ENCODE peak calls at places on chromosomes 13 and 19, in ten cellular contexts. One of them, this sample, is unnamed.

GRCh38 chr19:43784251-43784980 is 3.6 kb upstream of the KCNN4 start:
- DNase-seq in brain microvascular endothelial cell: peak
- DNase-seq in lower leg skin: no peak
- DNase-seq in endodermal cell: peak
- DNase-seq in HFFc6: peak
- DNase-seq in tibial nerve: no peak
- DNase-seq in bronchial epithelial cell: peak
- DNase-seq in neural crest cell: no peak
- DNase-seq in ovary: no peak
- DNase-seq in esophagus squamous epithelium: no peak
- DNase-seq in this sample: no peak

GRCh38 chr19:10289167-10289835 is 451 bp upstream of the ICAM5 start:
- DNase-seq in lower leg skin: no peak
- DNase-seq in brain microvascular endothelial cell: no peak
- DNase-seq in bronchial epithelial cell: peak
- DNase-seq in tibial nerve: no peak
- DNase-seq in endodermal cell: peak
- DNase-seq in neural crest cell: no peak
- DNase-seq in HFFc6: peak
- DNase-seq in esophagus squamous epithelium: no peak
- DNase-seq in ovary: no peak
- DNase-seq in this sample: no peak

GRCh38 chr13:52797176-52797575 is 51.3 kb downstream of the PCDH8 start:
- DNase-seq in bronchial epithelial cell: no peak
- DNase-seq in ovary: no peak
- DNase-seq in tibial nerve: no peak
- DNase-seq in esophagus squamous epithelium: no peak
- DNase-seq in neural crest cell: no peak
- DNase-seq in HFFc6: no peak
- DNase-seq in lower leg skin: no peak
- DNase-seq in endodermal cell: no peak
- DNase-seq in brain microvascular endothelial cell: no peak
- DNase-seq in this sample: no peak

GRCh38 chr13:112146073-112146360 is 79.1 kb downstream of the SOX1 start:
- DNase-seq in neural crest cell: no peak
- DNase-seq in HFFc6: no peak
- DNase-seq in tibial nerve: no peak
- DNase-seq in bronchial epithelial cell: no peak
- DNase-seq in lower leg skin: no peak
- DNase-seq in brain microvascular endothelial cell: no peak
- DNase-seq in endodermal cell: peak
- DNase-seq in esophagus squamous epithelium: no peak
- DNase-seq in ovary: no peak
- DNase-seq in this sample: peak

GRCh38 chr13:20058476-20058875 is 99.9 kb downstream of the ZMYM2 start:
- DNase-seq in esophagus squamous epithelium: no peak
- DNase-seq in brain microvascular endothelial cell: no peak
- DNase-seq in endodermal cell: no peak
- DNase-seq in bronchial epithelial cell: no peak
- DNase-seq in HFFc6: no peak
- DNase-seq in tibial nerve: no peak
- DNase-seq in lower leg skin: no peak
- DNase-seq in neural crest cell: no peak
- DNase-seq in ovary: no peak
- DNase-seq in this sample: no peak

GRCh38 chr13:27745301-27745700 is 47.0 kb upstream of the GSX1 start:
- DNase-seq in lower leg skin: no peak
- DNase-seq in ovary: no peak
- DNase-seq in endodermal cell: no peak
- DNase-seq in esophagus squamous epithelium: no peak
- DNase-seq in neural crest cell: no peak
- DNase-seq in bronchial epithelial cell: no peak
- DNase-seq in brain microvascular endothelial cell: no peak
- DNase-seq in tibial nerve: no peak
- DNase-seq in HFFc6: no peak
- DNase-seq in this sample: no peak

GRCh38 chr13:26497991-26498423 is 59.5 kb upstream of the WASF3 start:
- DNase-seq in HFFc6: peak
- DNase-seq in neural crest cell: no peak
- DNase-seq in bronchial epithelial cell: peak
- DNase-seq in tibial nerve: no peak
- DNase-seq in lower leg skin: no peak
- DNase-seq in ovary: no peak
- DNase-seq in brain microvascular endothelial cell: peak
- DNase-seq in endodermal cell: no peak
- DNase-seq in esophagus squamous epithelium: no peak
- DNase-seq in this sample: no peak

GRCh38 chr19:16882146-16882545 is 6.7 kb upstream of the F2RL3 start:
- DNase-seq in esophagus squamous epithelium: no peak
- DNase-seq in ovary: no peak
- DNase-seq in tibial nerve: no peak
- DNase-seq in neural crest cell: no peak
- DNase-seq in lower leg skin: no peak
- DNase-seq in bronchial epithelial cell: no peak
- DNase-seq in HFFc6: no peak
- DNase-seq in endodermal cell: no peak
- DNase-seq in brain microvascular endothelial cell: no peak
- DNase-seq in this sample: no peak

DNA sequence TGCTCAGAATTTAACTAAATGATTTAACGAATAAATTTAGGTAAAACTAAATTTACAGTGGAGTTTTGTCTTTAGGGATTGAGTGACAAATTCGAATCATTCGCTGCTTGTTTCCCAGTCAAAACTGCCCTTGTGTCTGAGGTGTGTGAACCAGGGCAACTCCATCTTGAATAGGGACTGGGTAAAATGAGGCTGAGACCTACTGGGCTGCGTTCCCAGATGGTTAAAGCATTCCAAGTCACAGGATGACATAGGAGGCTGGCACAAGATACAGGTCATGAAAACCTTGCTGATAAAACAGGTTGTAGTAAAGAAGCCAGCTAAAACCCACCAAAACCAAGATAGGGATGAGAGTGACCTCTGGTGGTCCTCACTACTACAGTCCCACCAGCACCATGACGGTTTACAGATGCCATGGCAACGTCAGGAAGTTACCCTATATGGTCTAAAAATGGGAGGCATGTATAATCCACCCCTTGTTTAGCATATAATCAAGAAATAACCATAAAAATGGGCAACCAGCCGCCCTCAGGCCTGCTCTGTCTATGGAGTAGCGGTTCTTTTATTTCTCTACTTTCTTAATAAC is 10.2 kb upstream of the ANKRD10 start:
- DNase-seq in endodermal cell: peak
- DNase-seq in ovary: no peak
- DNase-seq in lower leg skin: no peak
- DNase-seq in brain microvascular endothelial cell: no peak
- DNase-seq in tibial nerve: no peak
- DNase-seq in HFFc6: no peak
- DNase-seq in neural crest cell: peak
- DNase-seq in esophagus squamous epithelium: no peak
- DNase-seq in bronchial epithelial cell: no peak
- DNase-seq in this sample: no peak
- TF ChIP-seq CTCF in endodermal cell: peak
- TF ChIP-seq CTCF in ovary: no peak
- TF ChIP-seq CTCF in lower leg skin: no peak
- TF ChIP-seq CTCF in brain microvascular endothelial cell: peak
- TF ChIP-seq CTCF in tibial nerve: no peak
- TF ChIP-seq CTCF in HFFc6: peak
- TF ChIP-seq CTCF in neural crest cell: peak
- TF ChIP-seq CTCF in esophagus squamous epithelium: no peak
- TF ChIP-seq CTCF in bronchial epithelial cell: no peak
- TF ChIP-seq CTCF in this sample: peak

GRCh38 chr13:114234266-114234644 is 442 bp upstream of the CDC16 start:
- DNase-seq in bronchial epithelial cell: no peak
- DNase-seq in endodermal cell: no peak
- DNase-seq in tibial nerve: no peak
- DNase-seq in HFFc6: no peak
- DNase-seq in lower leg skin: no peak
- DNase-seq in ovary: no peak
- DNase-seq in brain microvascular endothelial cell: no peak
- DNase-seq in esophagus squamous epithelium: no peak
- DNase-seq in neural crest cell: no peak
- DNase-seq in this sample: no peak

GRCh38 chr13:114237415-114238112 is 2.9 kb downstream of the CDC16 start:
- DNase-seq in tibial nerve: no peak
- DNase-seq in bronchial epithelial cell: no peak
- DNase-seq in HFFc6: no peak
- DNase-seq in ovary: no peak
- DNase-seq in brain microvascular endothelial cell: no peak
- DNase-seq in lower leg skin: no peak
- DNase-seq in neural crest cell: no peak
- DNase-seq in endodermal cell: no peak
- DNase-seq in esophagus squamous epithelium: no peak
- DNase-seq in this sample: no peak

GRCh38 chr13:114235697-114236096 is 1.0 kb downstream of the CDC16 start:
- DNase-seq in tibial nerve: no peak
- DNase-seq in ovary: no peak
- DNase-seq in bronchial epithelial cell: peak
- DNase-seq in esophagus squamous epithelium: no peak
- DNase-seq in endodermal cell: no peak
- DNase-seq in HFFc6: no peak
- DNase-seq in lower leg skin: no peak
- DNase-seq in neural crest cell: no peak
- DNase-seq in brain microvascular endothelial cell: no peak
- DNase-seq in this sample: no peak

GRCh38 chr13:114236224-114236623 is 1.5 kb downstream of the CDC16 start:
- DNase-seq in bronchial epithelial cell: no peak
- DNase-seq in lower leg skin: no peak
- DNase-seq in endodermal cell: no peak
- DNase-seq in neural crest cell: no peak
- DNase-seq in tibial nerve: no peak
- DNase-seq in esophagus squamous epithelium: no peak
- DNase-seq in ovary: no peak
- DNase-seq in HFFc6: no peak
- DNase-seq in brain microvascular endothelial cell: no peak
- DNase-seq in this sample: no peak

DNA sequence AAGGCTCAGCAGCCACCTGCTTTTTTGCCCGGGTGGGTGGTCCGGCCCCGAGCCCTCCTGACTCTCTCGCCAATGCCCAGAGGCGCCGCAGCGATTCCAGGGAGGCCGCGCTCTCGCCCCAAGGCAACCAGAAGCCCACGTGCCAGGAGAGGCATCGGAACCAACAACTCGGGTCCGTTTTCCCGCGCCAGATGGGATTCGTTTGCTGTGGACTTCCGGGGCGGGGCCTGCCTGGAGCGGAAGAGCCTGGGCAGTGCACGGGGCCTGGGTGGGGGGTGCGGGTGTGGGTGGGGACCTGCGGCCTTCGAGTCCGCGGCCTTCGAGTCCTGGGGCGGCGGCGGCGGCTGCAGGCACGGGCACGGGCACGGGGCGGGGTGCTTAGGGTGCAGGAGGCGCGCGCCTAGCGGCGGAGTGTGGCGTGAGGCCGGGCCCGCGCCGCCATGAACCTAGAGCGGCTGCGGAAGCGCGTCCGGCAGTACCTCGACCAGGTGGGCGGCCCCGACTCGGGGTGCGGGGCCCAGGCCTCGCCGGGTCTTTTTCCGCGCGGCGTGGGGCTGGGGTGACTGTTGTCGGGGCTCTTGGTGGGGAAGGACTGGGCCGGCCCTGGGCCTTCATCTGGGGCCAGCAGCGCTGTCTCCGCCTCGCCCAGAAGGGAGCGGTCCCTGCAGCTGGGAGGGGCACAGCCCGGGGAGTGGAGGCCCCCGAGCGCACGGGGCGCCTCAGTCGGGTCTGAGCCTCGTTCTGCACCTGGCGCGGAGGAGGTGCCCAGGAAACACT is at the start of gene CDC16:
- DNase-seq in bronchial epithelial cell: peak
- DNase-seq in ovary: peak
- DNase-seq in HFFc6: peak
- DNase-seq in esophagus squamous epithelium: peak
- DNase-seq in brain microvascular endothelial cell: peak
- DNase-seq in lower leg skin: peak
- DNase-seq in neural crest cell: peak
- DNase-seq in endodermal cell: peak
- DNase-seq in tibial nerve: peak
- DNase-seq in this sample: peak
- TF ChIP-seq CTCF in bronchial epithelial cell: peak
- TF ChIP-seq CTCF in ovary: no peak
- TF ChIP-seq CTCF in HFFc6: peak
- TF ChIP-seq CTCF in esophagus squamous epithelium: peak
- TF ChIP-seq CTCF in brain microvascular endothelial cell: no peak
- TF ChIP-seq CTCF in lower leg skin: no peak
- TF ChIP-seq CTCF in neural crest cell: peak
- TF ChIP-seq CTCF in endodermal cell: peak
- TF ChIP-seq CTCF in tibial nerve: no peak
- TF ChIP-seq CTCF in this sample: peak

DNA sequence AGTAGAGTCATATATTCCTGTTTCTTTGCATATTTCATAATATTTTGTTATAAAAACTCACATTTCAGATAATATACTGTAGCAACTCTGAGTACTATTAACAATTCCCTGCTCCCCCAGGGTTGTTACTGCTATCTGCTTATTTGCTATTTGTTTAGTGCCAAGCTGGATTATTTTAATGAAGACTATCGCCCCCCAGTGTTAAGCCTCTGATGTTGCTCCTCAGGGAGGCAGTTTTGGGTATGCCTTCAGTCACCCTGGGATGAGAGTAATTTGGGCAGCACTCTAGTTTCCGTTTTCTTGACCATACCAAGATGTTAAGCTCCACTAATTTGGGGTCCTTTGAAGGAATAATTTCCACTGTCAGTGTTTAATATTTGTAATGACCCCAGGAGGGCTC is 46.0 kb downstream of the MICU2 start:
- DNase-seq in bronchial epithelial cell: peak
- DNase-seq in esophagus squamous epithelium: no peak
- DNase-seq in tibial nerve: no peak
- DNase-seq in HFFc6: peak
- DNase-seq in endodermal cell: peak
- DNase-seq in neural crest cell: no peak
- DNase-seq in ovary: no peak
- DNase-seq in lower leg skin: no peak
- DNase-seq in brain microvascular endothelial cell: peak
- DNase-seq in this sample: no peak
- TF ChIP-seq CTCF in bronchial epithelial cell: peak
- TF ChIP-seq CTCF in esophagus squamous epithelium: no peak
- TF ChIP-seq CTCF in tibial nerve: no peak
- TF ChIP-seq CTCF in HFFc6: peak
- TF ChIP-seq CTCF in endodermal cell: peak
- TF ChIP-seq CTCF in neural crest cell: peak
- TF ChIP-seq CTCF in ovary: no peak
- TF ChIP-seq CTCF in lower leg skin: no peak
- TF ChIP-seq CTCF in brain microvascular endothelial cell: peak
- TF ChIP-seq CTCF in this sample: peak

DNA sequence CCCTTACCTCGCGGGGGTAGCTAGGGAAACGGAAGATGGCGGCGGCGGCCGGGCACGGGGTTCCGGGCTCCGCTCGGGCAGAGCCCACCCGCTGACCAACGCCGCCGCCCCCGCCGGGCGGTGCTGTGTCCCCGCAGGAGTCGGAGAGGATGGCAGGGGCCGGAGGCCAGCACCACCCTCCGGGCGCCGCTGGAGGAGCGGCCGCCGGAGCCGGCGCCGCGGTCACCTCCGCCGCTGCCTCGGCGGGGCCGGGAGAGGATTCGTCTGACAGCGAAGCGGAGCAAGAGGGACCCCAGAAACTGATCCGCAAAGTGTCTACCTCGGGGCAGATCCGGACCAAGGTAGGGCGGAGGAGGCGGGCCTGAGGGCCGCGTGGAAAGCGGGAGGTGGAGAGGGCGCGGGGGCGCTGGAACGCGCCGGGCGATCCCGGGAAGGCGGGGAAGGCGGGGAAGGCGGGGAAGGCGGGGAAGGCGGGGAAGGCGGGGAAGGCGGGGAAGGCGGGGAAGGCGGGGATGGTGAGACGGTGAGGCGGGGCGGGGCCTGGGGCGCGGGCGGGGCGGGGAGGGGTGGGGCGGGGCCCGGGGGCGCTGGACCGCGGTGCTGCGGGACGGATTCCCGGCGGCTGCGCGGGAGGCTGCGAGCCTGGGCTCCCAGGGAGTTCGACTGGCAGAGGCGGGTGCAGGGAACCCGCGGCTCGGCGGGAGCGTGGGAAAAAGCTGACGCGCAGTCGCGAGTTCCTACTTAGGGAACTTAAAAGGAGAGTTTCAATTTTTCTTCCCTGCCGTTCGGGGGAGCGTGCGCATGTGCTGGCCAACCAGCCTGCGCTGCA is at the start of gene DGKH:
- DNase-seq in lower leg skin: peak
- DNase-seq in tibial nerve: peak
- DNase-seq in neural crest cell: peak
- DNase-seq in bronchial epithelial cell: peak
- DNase-seq in endodermal cell: peak
- DNase-seq in esophagus squamous epithelium: no peak
- DNase-seq in HFFc6: peak
- DNase-seq in ovary: peak
- DNase-seq in brain microvascular endothelial cell: peak
- DNase-seq in this sample: peak
- TF ChIP-seq CTCF in lower leg skin: no peak
- TF ChIP-seq CTCF in tibial nerve: no peak
- TF ChIP-seq CTCF in neural crest cell: peak
- TF ChIP-seq CTCF in bronchial epithelial cell: peak
- TF ChIP-seq CTCF in endodermal cell: peak
- TF ChIP-seq CTCF in esophagus squamous epithelium: peak
- TF ChIP-seq CTCF in HFFc6: peak
- TF ChIP-seq CTCF in ovary: no peak
- TF ChIP-seq CTCF in brain microvascular endothelial cell: no peak
- TF ChIP-seq CTCF in this sample: peak

This sample was measured in type B pancreatic cell.